ENCODE peak calls at places on chromosomes 5 and 9, in seven cellular contexts. S, G, F, C, U, A and J are unnamed samples. For H3K4me1, the result is how much of the 10 kb centered on the place peaks cover.

GRCh38 chr5:17713301-17713700 is 79.0 kb downstream of the TAF11L14 start:
- DNase-seq in F (no peak), S (no peak), U (no peak), C (no peak), A (no peak), G (no peak), J (no peak)

GRCh38 chr5:139635606-139636206 is 12.4 kb upstream of the CXXC5 start:
- DNase-seq in S (peak), U (no peak), A (no peak), C (peak), F (peak), G (peak), J (peak)

GRCh38 chr5:7330141-7330712 is 65.7 kb upstream of the ADCY2 start:
- DNase-seq in G (no peak), C (no peak), S (no peak), U (no peak), A (no peak), F (no peak), J (peak)

GRCh38 chr5:143879646-143880045 is 67.7 kb downstream of the HMHB1 start:
- DNase-seq in C (no peak), U (no peak), G (no peak), F (no peak), S (no peak), A (no peak), J (no peak)

GRCh38 chr5:52693279-52693678 is 94.4 kb upstream of the ITGA1 start:
- DNase-seq in S (no peak), A (no peak), F (peak), U (peak), G (peak), C (no peak), J (peak)

GRCh38 chr5:65704608-65705239 is 17.2 kb downstream of the SGTB start:
- DNase-seq in G (no peak), F (no peak), U (no peak), A (no peak), C (no peak), S (no peak), J (no peak)

GRCh38 chr9:129173296-129174101 is 4.6 kb downstream of the IER5L start:
- DNase-seq in C (no peak), G (no peak), U (no peak), S (no peak), F (no peak), A (no peak), J (peak)

GRCh38 chr5:140038373-140038957 is 4.6 kb downstream of the NRG2 start:
- DNase-seq in C (no peak), U (no peak), G (no peak), A (no peak), F (no peak), S (no peak), J (peak)

GRCh38 chr9:35666547-35666946 is 1.6 kb upstream of the ARHGEF39 start:
- DNase-seq in F (no peak), U (no peak), A (no peak), G (no peak), S (no peak), C (no peak), J (no peak)

GRCh38 chr9:135990468-135991429 is 29.6 kb upstream of the UBAC1 start:
- DNase-seq in C (peak), S (no peak), G (peak), A (peak), U (peak), F (peak), J (no peak)

GRCh38 chr5:150948539-150948938 is 43.8 kb upstream of the ZNF300 start:
- DNase-seq in A (no peak), F (no peak), U (no peak), C (no peak), G (no peak), S (no peak), J (no peak)

GRCh38 chr9:121738969-121739368 is 87.5 kb downstream of the DAB2IP start:
- DNase-seq in C (peak), G (no peak), F (no peak), U (no peak), A (no peak), S (no peak), J (no peak)

GRCh38 chr9:32523910-32524309 is 2.1 kb downstream of the RIGI start:
- DNase-seq in F (no peak), G (no peak), S (no peak), U (no peak), A (no peak), C (no peak), J (no peak)

GRCh38 chr5:172696171-172696849 is 55.2 kb downstream of the NEURL1B start:
- DNase-seq in G (no peak), C (no peak), A (no peak), F (peak), U (no peak), S (no peak), J (no peak)

GRCh38 chr5:24642022-24642421 is 2.8 kb downstream of the CDH10 start:
- DNase-seq in G (no peak), C (no peak), U (no peak), F (no peak), S (no peak), A (no peak), J (peak)

GRCh38 chr5:19676895-19677294 is 311.1 kb downstream of the CDH18 start:
- DNase-seq in C (no peak), F (no peak), U (no peak), A (no peak), S (no peak), G (no peak), J (no peak)

GRCh38 chr9:3526903-3527652 is 1.3 kb upstream of the RFX3 start:
- DNase-seq in S (peak), C (peak), F (no peak), U (no peak), A (no peak), G (peak), J (no peak)

GRCh38 chr5:138541511-138541910 is 1.5 kb downstream of the ETF1 start:
- DNase-seq in S (peak), A (no peak), C (no peak), G (no peak), U (no peak), F (no peak), J (peak)

GRCh38 chr5:137360607-137361006 is 138.5 kb downstream of the SPOCK1 start:
- DNase-seq in U (no peak), F (no peak), S (no peak), C (no peak), G (no peak), A (no peak), J (no peak)

GRCh38 chr5:129046151-129046550 is 48.4 kb upstream of the ISOC1 start:
- DNase-seq in S (no peak), C (no peak), U (no peak), F (no peak), A (no peak), G (no peak), J (no peak)

GRCh38 chr5:124746916-124747769 is 704 bp upstream of the ZNF608 start:
- DNase-seq in S (peak), U (no peak), C (peak), G (peak), A (no peak), F (peak), J (peak)

GRCh38 chr5:77832938-77833337 is 56.8 kb upstream of the TBCA start:
- DNase-seq in S (no peak), C (no peak), U (no peak), G (no peak), F (no peak), A (no peak), J (no peak)

GRCh38 chr5:41924526-41924871 is 582 bp upstream of the FBXO4 start:
- DNase-seq in F (no peak), G (no peak), C (no peak), A (no peak), S (no peak), U (no peak), J (no peak)

GRCh38 chr5:142314606-142315005 is 10.2 kb downstream of the SPRY4 start:
- DNase-seq in F (no peak), U (no peak), A (no peak), G (no peak), C (no peak), S (no peak), J (no peak)
- H3K4me1 ChIP-seq in F (half or more), U (under half), A (under half), G (under half), C (under half), S (under half), J (under half)

DNA sequence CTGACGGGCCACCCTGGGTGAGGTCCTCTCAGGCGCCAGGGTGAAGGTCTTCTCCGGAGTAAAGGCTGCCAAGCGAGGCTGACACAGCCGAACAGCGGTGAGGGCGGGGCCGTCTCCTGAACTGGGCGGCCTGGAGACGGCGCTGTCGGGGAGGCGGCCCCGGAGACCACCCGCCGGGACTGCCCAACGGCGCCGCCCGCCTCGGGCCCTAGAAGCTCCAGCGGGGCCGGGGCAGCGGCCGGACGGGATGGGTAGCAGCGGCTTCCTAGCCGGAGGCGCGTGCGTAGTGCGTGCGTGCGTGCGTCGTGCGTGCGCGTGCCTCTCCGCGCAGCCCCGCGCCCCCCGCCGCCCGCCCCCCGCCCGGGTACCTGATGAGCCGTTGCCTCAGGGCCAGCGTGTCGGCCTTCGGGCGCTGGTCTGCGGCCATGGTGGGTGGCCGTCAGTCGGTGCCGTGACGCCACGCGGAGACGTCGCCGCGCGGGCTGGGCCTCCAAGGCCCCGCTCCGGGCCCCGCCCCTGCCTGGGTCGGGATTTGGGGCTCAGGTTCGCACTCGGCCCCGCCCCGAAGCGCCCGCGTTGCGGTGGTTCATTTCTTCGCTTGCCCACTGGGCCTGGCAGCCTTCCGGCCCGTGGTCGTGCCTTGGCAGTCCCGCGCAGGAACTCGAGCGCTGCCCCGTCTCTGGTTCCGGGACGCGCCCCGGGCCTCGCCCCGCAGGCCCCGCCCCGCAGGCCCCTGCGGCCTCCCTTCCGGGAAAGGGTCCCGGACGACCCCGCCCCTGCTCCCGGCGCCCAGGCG is at the start of gene PHYKPL:
- DNase-seq in G (peak), A (no peak), F (peak), C (peak), U (peak), S (peak), J (peak)
- H3K4me1 ChIP-seq in G (under half), A (under half), F (under half), C (under half), U (under half), S (under half), J (under half)

GRCh38 chr5:68245325-68245724 is 29.8 kb downstream of the PIK3R1 start:
- DNase-seq in U (no peak), A (no peak), G (no peak), S (no peak), F (no peak), C (no peak), J (no peak)
- H3K4me1 ChIP-seq in U (under half), A (under half), G (under half), S (under half), F (half or more), C (under half), J (under half)

GRCh38 chr9:28805197-28805596 is 1231.9 kb upstream of the C9orf72 start:
- DNase-seq in G (no peak), U (no peak), S (no peak), A (no peak), F (no peak), C (no peak), J (no peak)

GRCh38 chr9:28810375-28811075 is 1237.2 kb upstream of the C9orf72 start:
- DNase-seq in F (no peak), G (no peak), C (no peak), A (no peak), U (no peak), S (no peak), J (no peak)

DNA sequence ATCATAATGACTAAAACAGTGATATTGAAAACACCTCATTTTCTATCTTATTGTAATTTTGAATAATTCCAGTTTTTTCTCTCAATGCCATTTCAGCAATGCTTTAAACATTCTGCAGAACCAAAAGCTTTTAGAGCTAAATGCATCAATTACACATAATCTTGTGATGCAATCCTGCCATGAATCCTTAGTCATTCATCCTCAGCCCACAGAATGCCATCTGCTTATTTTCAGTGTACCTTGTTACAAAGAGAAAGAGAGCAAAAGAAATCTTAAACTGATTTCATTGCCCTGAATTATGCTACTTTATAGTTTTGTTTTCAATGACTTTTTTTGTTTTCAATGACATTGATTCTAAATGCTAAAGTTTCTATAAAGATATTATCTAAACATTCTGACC is 1234.8 kb upstream of the C9orf72 start:
- DNase-seq in F (no peak), S (no peak), A (no peak), C (no peak), U (no peak), G (no peak), J (no peak)
- H3K4me1 ChIP-seq in F (under half), S (under half), A (under half), C (under half), U (under half), G (under half), J (under half)

GRCh38 chr5:134171972-134172371 is 4.8 kb downstream of the SKP1 start:
- DNase-seq in G (no peak), F (no peak), U (no peak), C (no peak), S (no peak), A (no peak), J (no peak)

GRCh38 chr5:134175874-134176522 is 752 bp downstream of the SKP1 start:
- DNase-seq in S (no peak), A (no peak), F (no peak), C (peak), U (peak), G (peak), J (peak)

GRCh38 chr5:134174841-134175839 is 1.6 kb downstream of the SKP1 start:
- DNase-seq in G (no peak), F (no peak), C (no peak), A (no peak), U (no peak), S (peak), J (no peak)

GRCh38 chr5:134176523-134177196 is at the start of gene SKP1:
- DNase-seq in C (peak), S (peak), G (peak), U (peak), F (peak), A (peak), J (peak)

DNA sequence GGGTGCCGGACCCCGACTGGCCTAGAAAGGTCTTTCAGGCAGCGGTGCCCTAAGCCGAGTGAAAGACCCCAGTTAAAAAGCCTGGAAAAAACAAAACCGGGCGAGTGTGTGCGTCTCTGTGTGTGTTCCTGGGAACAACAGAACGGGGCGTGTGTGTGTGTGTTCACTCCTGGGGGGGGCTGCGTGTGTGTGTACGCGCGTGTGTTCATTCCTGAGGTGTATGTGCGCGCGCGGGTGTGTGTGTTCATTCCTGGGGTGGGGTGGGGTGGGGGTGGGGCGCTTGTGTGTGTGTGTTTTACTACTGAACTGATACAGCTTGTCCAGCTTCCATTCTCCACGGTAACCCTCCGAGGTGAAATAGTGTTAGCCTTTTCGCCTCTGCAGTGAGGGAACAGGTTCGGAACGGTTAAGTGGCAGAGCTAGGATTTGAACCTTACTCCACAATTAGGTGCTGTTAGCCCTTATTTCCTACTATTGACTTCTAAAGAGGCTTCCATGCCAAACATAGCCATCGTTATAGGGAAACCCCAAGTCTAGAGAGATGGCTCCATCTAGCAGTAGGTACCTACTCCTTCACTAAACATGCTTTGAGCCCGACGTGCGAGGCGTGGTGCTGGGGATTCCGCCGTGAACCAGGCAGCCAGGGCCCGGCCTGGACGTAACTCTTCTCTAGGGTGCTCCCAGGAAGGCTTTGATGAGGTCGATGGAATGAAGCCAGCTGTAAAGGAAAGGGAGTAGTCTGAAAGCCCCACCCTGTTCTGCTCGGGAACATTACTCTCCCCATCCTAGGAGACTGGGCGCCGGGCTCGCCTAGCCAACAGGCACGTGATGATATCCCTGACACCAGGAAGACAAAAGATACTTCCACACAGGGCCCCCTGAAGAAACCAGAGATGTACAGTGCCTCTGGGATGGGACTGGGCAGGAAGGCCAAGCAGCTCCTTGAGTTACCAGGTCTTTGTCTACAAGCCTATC is 734 bp upstream of the SKP1 start:
- DNase-seq in C (peak), S (peak), A (peak), F (peak), U (no peak), G (peak), J (peak)
- H3K4me1 ChIP-seq in C (under half), S (under half), A (under half), F (under half), U (under half), G (under half), J (under half)

GRCh38 chr5:2220741-2221140 is 338.0 kb upstream of the IRX4 start:
- DNase-seq in U (no peak), A (no peak), C (no peak), F (no peak), S (no peak), G (no peak), J (no peak)

GRCh38 chr5:2224689-2225088 is 342.0 kb upstream of the IRX4 start:
- DNase-seq in G (no peak), A (no peak), F (no peak), C (no peak), S (no peak), U (no peak), J (no peak)

GRCh38 chr5:2221450-2221849 is 338.7 kb upstream of the IRX4 start:
- DNase-seq in G (no peak), A (no peak), F (no peak), C (no peak), U (no peak), S (no peak), J (no peak)

GRCh38 chr5:2222246-2222645 is 339.5 kb upstream of the IRX4 start:
- DNase-seq in U (no peak), S (no peak), F (no peak), G (no peak), C (no peak), A (no peak), J (no peak)

DNA sequence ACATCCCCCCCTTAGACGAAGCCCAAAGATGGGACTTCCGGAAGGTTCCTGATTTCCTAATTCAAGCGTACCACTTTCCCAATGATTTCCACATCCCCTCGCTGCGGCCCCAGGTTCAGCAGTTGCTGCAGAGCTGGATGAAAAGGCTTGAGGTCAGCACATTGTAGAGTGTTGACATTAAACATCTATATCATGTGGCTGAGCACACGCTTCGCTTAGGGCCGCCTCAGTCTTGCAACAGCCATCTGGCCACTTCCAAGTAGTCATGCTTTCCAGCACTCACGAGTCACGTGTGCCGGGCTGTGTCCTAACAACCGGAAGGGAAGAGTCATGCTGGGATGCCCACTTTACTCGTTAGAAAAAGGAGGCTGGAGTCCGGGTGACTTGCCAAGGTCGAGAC is 340.6 kb upstream of the IRX4 start:
- DNase-seq in F (no peak), A (no peak), C (peak), G (no peak), U (no peak), S (no peak), J (no peak)
- H3K4me1 ChIP-seq in F (under half), A (under half), C (under half), G (under half), U (under half), S (under half), J (under half)

GRCh38 chr5:148387325-148387724 is 3.6 kb downstream of the FBXO38 start:
- DNase-seq in G (no peak), A (no peak), F (no peak), S (no peak), U (no peak), C (no peak), J (no peak)
- H3K4me1 ChIP-seq in G (under half), A (under half), F (half or more), S (under half), U (under half), C (half or more), J (under half)

DNA sequence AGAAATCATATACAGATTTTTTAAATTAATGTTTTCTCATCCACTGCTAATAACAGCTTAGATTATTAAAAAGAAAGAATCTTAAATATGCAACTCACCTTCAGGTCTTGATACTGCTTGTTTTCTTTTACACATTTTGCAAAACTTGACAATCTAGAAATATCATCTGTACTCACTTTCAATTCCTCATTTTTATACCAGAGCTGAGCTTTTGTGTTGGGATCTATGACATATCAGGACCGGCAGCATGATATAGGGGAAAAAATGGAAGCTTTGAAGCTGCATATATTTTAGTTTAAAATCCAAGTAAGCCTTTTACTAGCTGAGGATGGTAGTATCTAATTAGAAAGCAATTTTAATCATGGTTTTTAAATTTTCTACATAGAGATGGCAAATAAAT is 75.7 kb upstream of the SMARCA2 start:
- DNase-seq in C (no peak), S (no peak), F (no peak), A (no peak), U (no peak), G (no peak), J (no peak)
- H3K4me1 ChIP-seq in C (under half), S (under half), F (under half), A (under half), U (under half), G (under half), J (under half)